ENCODE peak calls at places on chromosomes 13 and 19, in ten cellular contexts. C is HFFc6, S is uterus, Q is cardiac muscle cell, P is astrocyte of the cerebellum, G is IMR-90, F is PC-3, J is fibroblast of lung, X is GM12865, E is thoracic aorta. M is an unnamed sample.

GRCh38 chr13:110680852-110681251 is 25.1 kb downstream of the CARS2 start:
- DNase-seq in C (peak), S (no peak), Q (peak), P (no peak), G (no peak), F (peak), J (no peak), X (peak), E (no peak), M (peak)

GRCh38 chr13:72507394-72508199 is 219.8 kb downstream of the MZT1 start:
- DNase-seq in C (no peak), S (no peak), Q (no peak), P (no peak), G (no peak), F (no peak), J (peak), X (no peak), E (no peak), M (no peak)

GRCh38 chr13:111152836-111153235 is 37.7 kb downstream of the ARHGEF7 start:
- DNase-seq in C (no peak), S (no peak), Q (peak), P (no peak), G (no peak), F (no peak), J (peak), X (no peak), E (no peak), M (no peak)

GRCh38 chr13:71799320-71799719 is 67.7 kb downstream of the DACH1 start:
- DNase-seq in C (no peak), S (no peak), Q (no peak), P (no peak), G (no peak), F (no peak), J (no peak), X (no peak), E (no peak), M (no peak)

GRCh38 chr13:106617561-106617960 is 49.6 kb upstream of the ARGLU1 start:
- DNase-seq in C (peak), S (no peak), Q (no peak), P (peak), G (peak), F (peak), J (peak), X (no peak), E (no peak), M (no peak)

GRCh38 chr19:4326837-4327251 is 11.8 kb downstream of the STAP2 start:
- DNase-seq in C (no peak), S (no peak), Q (peak), P (no peak), G (no peak), F (no peak), J (no peak), X (no peak), E (no peak), M (no peak)

GRCh38 chr13:75330770-75331169 is 151.2 kb downstream of the TBC1D4 start:
- DNase-seq in C (no peak), S (no peak), Q (no peak), P (no peak), G (no peak), F (no peak), J (no peak), X (no peak), E (no peak), M (no peak)

GRCh38 chr19:46713781-46714522 is 3.0 kb downstream of the PRKD2 start:
- DNase-seq in C (peak), S (peak), Q (peak), P (peak), G (peak), F (peak), J (peak), X (peak), E (peak), M (peak)

GRCh38 chr13:31072041-31072440 is 89.7 kb downstream of the HSPH1 start:
- DNase-seq in C (peak), S (no peak), Q (no peak), P (no peak), G (peak), F (no peak), J (peak), X (no peak), E (no peak), M (no peak)

GRCh38 chr19:5987077-5987818 is 9.3 kb upstream of the RANBP3 start:
- DNase-seq in C (peak), S (peak), Q (peak), P (peak), G (peak), F (peak), J (peak), X (peak), E (no peak), M (peak)

GRCh38 chr13:45670481-45670880 is 31.6 kb upstream of the CBY2 start:
- DNase-seq in C (no peak), S (no peak), Q (no peak), P (no peak), G (no peak), F (no peak), J (no peak), X (no peak), E (no peak), M (no peak)

GRCh38 chr13:87680298-87680697 is 9.1 kb downstream of the SLITRK5 start:
- DNase-seq in C (no peak), S (no peak), Q (no peak), P (no peak), G (no peak), F (peak), J (no peak), X (no peak), E (no peak), M (no peak)

GRCh38 chr13:79212064-79212619 is 193.9 kb downstream of the RBM26 start:
- DNase-seq in C (no peak), S (no peak), Q (no peak), P (no peak), G (no peak), F (no peak), J (no peak), X (no peak), E (no peak), M (no peak)

GRCh38 chr13:73075546-73075945 is 16.7 kb downstream of the KLF5 start:
- DNase-seq in C (no peak), S (no peak), Q (no peak), P (no peak), G (no peak), F (no peak), J (no peak), X (no peak), E (no peak), M (no peak)

GRCh38 chr19:18725755-18726416 is 42.4 kb downstream of the CRTC1 start:
- DNase-seq in C (no peak), S (peak), Q (no peak), P (no peak), G (no peak), F (no peak), J (no peak), X (no peak), E (no peak), M (no peak)

GRCh38 chr19:1725100-1726064 is 27.9 kb upstream of the ONECUT3 start:
- DNase-seq in C (no peak), S (no peak), Q (peak), P (no peak), G (peak), F (peak), J (peak), X (no peak), E (no peak), M (peak)

GRCh38 chr13:109145631-109146030 is 516.2 kb downstream of the MYO16 start:
- DNase-seq in C (peak), S (no peak), Q (peak), P (peak), G (peak), F (peak), J (peak), X (peak), E (no peak), M (peak)

GRCh38 chr13:93819331-93819730 is 592.7 kb downstream of the GPC6 start:
- DNase-seq in C (no peak), S (no peak), Q (no peak), P (no peak), G (no peak), F (no peak), J (no peak), X (no peak), E (no peak), M (no peak)

GRCh38 chr19:3537438-3538240 is 1.3 kb upstream of the TEKTIP1 start:
- DNase-seq in C (no peak), S (no peak), Q (no peak), P (no peak), G (no peak), F (no peak), J (no peak), X (no peak), E (no peak), M (no peak)

GRCh38 chr19:1183543-1184172 is 9.6 kb upstream of the SBNO2 start:
- DNase-seq in C (peak), S (no peak), Q (no peak), P (no peak), G (peak), F (peak), J (peak), X (peak), E (no peak), M (no peak)

GRCh38 chr19:27776020-27776419 is 1436.9 kb downstream of the UQCRFS1 start:
- DNase-seq in C (peak), S (no peak), Q (no peak), P (no peak), G (peak), F (peak), J (peak), X (no peak), E (no peak), M (no peak)
- TF ChIP-seq CTCF in C (peak), S (no peak), Q (peak), P (peak), G (no peak), F (no peak), J (peak), X (no peak), E (no peak), M (peak)

GRCh38 chr13:29575098-29575497 is 20.4 kb downstream of the SLC7A1 start:
- DNase-seq in C (no peak), S (no peak), Q (no peak), P (no peak), G (no peak), F (no peak), J (no peak), X (no peak), E (no peak), M (no peak)

GRCh38 chr13:29579094-29579493 is 16.4 kb downstream of the SLC7A1 start:
- DNase-seq in C (no peak), S (no peak), Q (no peak), P (no peak), G (no peak), F (no peak), J (no peak), X (no peak), E (no peak), M (no peak)

GRCh38 chr13:29578300-29579048 is 17.0 kb downstream of the SLC7A1 start:
- DNase-seq in C (no peak), S (no peak), Q (no peak), P (no peak), G (no peak), F (no peak), J (no peak), X (no peak), E (no peak), M (no peak)

GRCh38 chr13:29577135-29578051 is 18.1 kb downstream of the SLC7A1 start:
- DNase-seq in C (peak), S (no peak), Q (no peak), P (no peak), G (peak), F (peak), J (no peak), X (no peak), E (no peak), M (no peak)

DNA sequence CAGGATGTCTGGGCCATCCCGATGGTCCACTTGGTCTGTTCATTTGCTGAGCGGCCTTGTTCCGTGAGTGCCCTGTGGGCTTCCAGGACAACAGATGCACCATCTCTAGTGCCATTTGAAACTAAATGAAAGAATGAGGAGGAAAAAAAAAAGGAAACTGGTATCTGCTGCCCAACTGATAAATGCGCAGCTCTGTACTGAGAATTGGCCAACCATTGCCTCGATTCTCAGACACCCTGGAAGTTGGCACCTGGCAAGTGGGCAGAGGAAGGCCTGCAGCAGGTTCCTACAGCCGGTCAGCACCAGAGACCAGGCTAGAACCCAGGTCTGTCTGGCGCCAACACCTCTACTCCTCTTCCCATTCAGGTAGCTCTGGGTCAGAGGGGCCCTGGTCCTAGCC is 18.9 kb downstream of the SLC7A1 start:
- DNase-seq in C (no peak), S (no peak), Q (no peak), P (no peak), G (no peak), F (no peak), J (no peak), X (no peak), E (no peak), M (no peak)
- TF ChIP-seq CTCF in C (no peak), S (no peak), Q (no peak), P (no peak), G (no peak), F (no peak), J (no peak), X (no peak), E (no peak), M (no peak)

DNA sequence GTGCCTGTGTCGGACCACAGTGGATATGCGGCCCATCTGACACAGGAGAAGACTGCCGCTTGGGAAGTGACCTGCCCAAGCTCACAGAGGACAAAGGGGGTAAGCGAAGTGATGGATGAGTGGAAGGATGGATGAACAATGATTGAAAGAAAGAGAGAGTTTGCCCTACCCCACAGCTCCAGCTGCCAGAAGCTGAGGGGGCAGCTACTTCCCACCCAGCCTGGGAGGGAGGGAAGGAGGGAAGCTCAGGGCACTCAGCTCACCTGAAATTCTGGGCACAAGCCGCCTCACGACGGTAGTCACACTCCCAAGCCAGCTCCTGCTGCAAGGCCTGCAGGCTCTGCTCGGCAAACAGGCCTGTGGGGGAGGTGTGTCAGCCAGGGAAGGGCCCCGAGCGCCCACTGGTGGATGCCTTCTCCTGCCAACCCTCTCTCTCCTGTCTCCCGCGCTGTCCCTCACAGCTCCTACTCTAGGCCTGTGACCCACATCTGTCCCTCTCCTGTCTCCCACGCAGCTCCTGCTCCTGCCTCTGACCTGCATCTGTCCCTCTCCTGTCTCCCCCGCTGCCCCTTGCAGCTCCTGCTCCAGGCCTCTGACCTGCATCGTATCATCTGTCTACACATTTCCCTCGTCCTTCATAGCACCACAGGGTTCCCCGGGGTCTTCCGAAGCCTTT is 12.0 kb upstream of the NUMBL start:
- DNase-seq in C (no peak), S (peak), Q (peak), P (no peak), G (no peak), F (peak), J (peak), X (no peak), E (no peak), M (no peak)
- TF ChIP-seq CTCF in C (peak), S (peak), Q (peak), P (peak), G (peak), F (peak), J (peak), X (no peak), E (no peak), M (peak)

DNA sequence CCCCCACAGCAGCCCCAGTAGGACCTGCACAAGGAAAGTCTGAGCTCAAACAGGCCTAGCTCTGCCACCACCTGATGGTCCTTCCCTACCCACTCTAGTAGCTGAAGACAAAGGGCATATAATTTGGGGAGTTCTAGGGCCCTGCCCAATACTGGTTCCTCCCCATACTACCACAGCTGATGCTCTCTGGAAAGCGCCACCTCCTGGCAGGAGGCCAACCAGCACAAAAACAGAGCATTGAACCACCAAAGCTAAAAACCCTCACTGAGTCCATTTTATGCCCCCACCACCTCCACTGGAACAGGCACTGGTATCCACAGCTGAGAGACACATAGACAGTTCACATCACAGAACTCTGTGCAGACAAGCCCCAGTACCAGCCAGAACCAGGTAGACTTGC is 1276.8 kb downstream of the OLFM4 start:
- DNase-seq in C (no peak), S (no peak), Q (no peak), P (no peak), G (no peak), F (no peak), J (no peak), X (no peak), E (no peak), M (no peak)
- TF ChIP-seq CTCF in C (no peak), S (no peak), Q (no peak), P (no peak), G (no peak), F (no peak), J (no peak), X (no peak), E (no peak), M (no peak)

DNA sequence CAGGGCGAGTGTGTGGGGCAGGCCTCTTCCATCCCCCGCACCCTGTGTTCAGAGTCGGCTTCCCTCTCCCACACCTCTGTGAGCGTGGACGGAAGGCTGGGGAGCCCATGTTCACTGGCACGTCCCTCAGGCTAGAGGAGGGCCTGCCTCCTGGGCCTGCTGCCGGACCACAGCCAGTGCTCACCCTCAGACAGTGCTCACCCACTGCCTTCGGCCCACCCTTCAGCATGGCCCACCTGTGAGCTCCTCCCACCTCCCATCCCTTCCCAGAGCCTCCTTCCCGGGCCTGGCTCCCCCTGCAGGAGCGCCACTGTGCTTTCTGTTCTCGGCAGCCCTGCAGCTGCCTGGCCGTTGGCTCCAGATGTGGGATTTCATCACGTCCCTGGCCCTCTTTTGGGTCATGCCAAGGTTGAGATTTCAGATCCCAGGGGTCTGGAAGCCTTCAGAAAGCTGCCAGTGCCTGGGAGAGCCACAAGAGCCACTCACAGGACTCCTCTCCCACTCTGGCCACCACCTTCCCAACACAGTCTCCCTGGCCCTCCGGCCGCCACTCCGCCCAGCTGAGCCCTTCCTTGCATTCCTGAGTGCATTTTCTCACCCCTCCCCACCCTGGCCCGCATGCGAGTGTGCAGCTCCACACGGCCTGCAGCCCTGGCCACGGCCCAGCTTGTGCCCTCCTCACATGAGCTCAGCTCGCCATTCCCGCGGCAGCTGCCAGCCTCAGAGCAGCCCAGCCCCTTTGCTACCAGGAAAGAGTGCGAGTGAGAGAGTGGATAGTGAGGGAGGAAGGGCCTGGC is 25.3 kb downstream of the CAPN12 start:
- DNase-seq in C (peak), S (peak), Q (peak), P (no peak), G (no peak), F (no peak), J (peak), X (no peak), E (no peak), M (no peak)
- TF ChIP-seq CTCF in C (peak), S (peak), Q (peak), P (peak), G (peak), F (peak), J (peak), X (no peak), E (peak), M (peak)

GRCh38 chr19:51511353-51511752 is 9.8 kb upstream of the SIGLEC12 start:
- DNase-seq in C (peak), S (no peak), Q (no peak), P (no peak), G (no peak), F (peak), J (no peak), X (peak), E (no peak), M (no peak)
- TF ChIP-seq CTCF in C (peak), S (no peak), Q (peak), P (peak), G (no peak), F (peak), J (peak), X (peak), E (no peak), M (peak)

GRCh38 chr13:19817106-19817505 is 34.4 kb upstream of the PSPC1 start:
- DNase-seq in C (no peak), S (no peak), Q (no peak), P (no peak), G (no peak), F (no peak), J (no peak), X (no peak), E (no peak), M (no peak)

GRCh38 chr13:19822673-19823072 is 39.9 kb upstream of the PSPC1 start:
- DNase-seq in C (no peak), S (no peak), Q (no peak), P (no peak), G (no peak), F (no peak), J (no peak), X (no peak), E (no peak), M (no peak)

GRCh38 chr13:19817510-19818158 is 34.9 kb upstream of the PSPC1 start:
- DNase-seq in C (no peak), S (no peak), Q (no peak), P (no peak), G (no peak), F (no peak), J (no peak), X (no peak), E (no peak), M (no peak)

GRCh38 chr13:19818223-19818842 is 35.6 kb upstream of the PSPC1 start:
- DNase-seq in C (no peak), S (no peak), Q (peak), P (no peak), G (no peak), F (peak), J (no peak), X (peak), E (no peak), M (peak)
- TF ChIP-seq CTCF in C (peak), S (no peak), Q (peak), P (peak), G (peak), F (peak), J (peak), X (peak), E (no peak), M (peak)